ENCODE peak calls at places on chromosomes 16 and 17, in six cellular contexts. Z, R, C, D, T and V are unnamed samples.

GRCh38 chr16:72195609-72196008 is 23.7 kb upstream of the PMFBP1 start:
- DNase-seq in C (peak; percentile 78), R (peak; percentile 58), D (no peak), T (no peak), Z (no peak), V (no peak)

GRCh38 chr16:85699224-85699558 is 10.4 kb upstream of the GINS2 start:
- DNase-seq in Z (no peak), D (no peak), R (no peak), C (peak; percentile 58), T (no peak), V (no peak)

GRCh38 chr17:39339272-39339671 is 62.2 kb downstream of the FBXL20 start:
- DNase-seq in R (no peak), T (no peak), C (no peak), D (no peak), Z (no peak), V (no peak)

GRCh38 chr17:78979780-78980623 is at the start of gene LGALS3BP:
- DNase-seq in T (peak; percentile 63), D (peak; percentile 86), R (peak; percentile 97), C (peak; percentile 66), Z (peak; percentile 78), V (no peak)

GRCh38 chr16:47060596-47060995 is 83.1 kb downstream of the NETO2 start:
- DNase-seq in D (no peak), Z (no peak), C (no peak), T (no peak), R (no peak), V (no peak)

GRCh38 chr17:37567137-37567927 is 41.9 kb downstream of the SYNRG start:
- DNase-seq in D (no peak), T (no peak), R (no peak), C (no peak), Z (no peak), V (no peak)

GRCh38 chr16:11089504-11090124 is 145.2 kb downstream of the CLEC16A start:
- DNase-seq in D (peak; percentile 77), C (no peak), Z (peak; percentile 99), R (no peak), T (no peak), V (no peak)

GRCh38 chr16:68126395-68126794 is 41.2 kb downstream of the NFATC3 start:
- DNase-seq in C (no peak), D (no peak), R (no peak), T (no peak), Z (no peak), V (no peak)

GRCh38 chr17:41792835-41793748 is 6.6 kb upstream of the JUP start:
- DNase-seq in T (peak; percentile 97), R (peak; percentile 19), C (peak; percentile 31), Z (peak; percentile 60), D (peak; percentile 92), V (no peak)

GRCh38 chr16:56408379-56409098 is 16.8 kb downstream of the AMFR start:
- DNase-seq in T (no peak), C (no peak), Z (no peak), D (peak; percentile 54), R (no peak), V (no peak)

GRCh38 chr16:26569793-26570192 is 496.9 kb upstream of the C16orf82 start:
- DNase-seq in D (peak; percentile 48), Z (no peak), T (no peak), C (peak; percentile 64), R (no peak), V (peak; percentile 37)

DNA sequence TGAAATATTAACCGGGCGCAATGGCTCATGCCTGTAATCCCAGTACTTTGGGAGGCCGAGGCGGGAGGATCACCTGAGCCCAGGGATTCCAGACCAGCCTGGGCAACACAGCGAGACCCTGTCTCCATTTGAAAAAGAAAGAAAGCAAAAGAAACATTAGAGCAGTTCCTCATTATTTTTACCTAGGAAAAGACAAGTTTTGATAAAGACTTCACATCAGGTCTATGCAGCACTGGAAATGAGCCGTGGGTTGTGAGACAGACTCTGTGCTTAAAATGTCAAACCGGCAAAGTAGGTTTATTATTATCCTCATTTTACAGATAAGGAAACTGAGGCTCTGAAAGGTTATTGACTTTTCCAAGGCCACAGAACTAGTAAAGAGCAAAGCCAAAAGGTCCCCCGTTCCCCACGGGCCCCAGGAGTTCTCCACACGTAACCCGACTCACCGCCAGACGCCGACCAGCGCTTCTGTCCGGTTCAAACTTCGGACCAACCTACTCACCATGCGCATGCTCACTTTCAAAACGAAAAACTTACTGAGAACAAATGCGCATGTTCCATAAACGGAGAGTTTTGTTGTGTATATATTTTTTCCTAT is 393 bp downstream of the TUBD1 start:
- DNase-seq in R (no peak), T (no peak), D (no peak), C (no peak), Z (no peak), V (peak; percentile 33)
- H3K27ac ChIP-seq in R (peak overlapping the region; percentile 64), T (peak overlapping the region; percentile 78), D (peak overlapping the region; percentile 30), C (no peak overlapping the region), Z (peak overlapping the region; percentile 3), V (peak overlapping the region; percentile 49)

DNA sequence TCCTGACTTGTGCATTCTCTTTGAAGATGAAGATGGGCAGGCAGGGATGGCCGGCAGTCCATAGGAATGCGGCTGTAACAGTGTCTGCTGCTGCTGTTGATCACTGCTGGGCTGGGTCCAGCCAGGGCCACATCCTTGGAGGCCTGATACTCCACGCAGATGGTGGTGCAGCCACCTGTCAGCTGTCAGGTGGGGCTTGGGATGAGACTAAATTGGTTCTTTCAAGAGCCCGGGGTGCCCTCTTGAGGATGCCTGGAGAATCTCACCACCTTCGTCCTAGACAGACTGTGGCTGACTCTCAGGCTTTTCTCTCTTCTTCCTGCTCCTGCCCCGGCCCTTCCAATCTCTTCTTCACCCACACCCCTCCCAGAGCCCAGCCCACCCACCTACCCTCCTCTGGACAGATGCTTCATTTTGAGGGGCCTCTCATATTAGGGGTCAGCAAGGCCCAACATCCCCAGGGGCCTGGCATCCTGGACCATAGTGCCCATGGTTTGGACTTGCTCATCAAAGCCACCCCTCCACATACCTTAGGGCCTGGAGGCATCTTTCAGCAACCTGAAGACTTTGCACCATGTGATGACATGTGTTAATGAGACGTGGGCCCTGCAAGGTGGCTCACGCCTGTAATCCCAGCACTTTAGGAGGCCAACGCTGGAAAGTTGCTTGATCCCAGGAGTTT is 19.1 kb downstream of the OSBPL7 start:
- DNase-seq in D (peak; percentile 83), Z (peak; percentile 41), R (peak; percentile 90), C (peak; percentile 82), T (peak; percentile 52), V (peak; percentile 94)
- TF ChIP-seq CTCF in D (peak; percentile 64), Z (peak; percentile 58), R (peak; percentile 78), C (peak; percentile 66), T (peak; percentile 63), V (peak; percentile 90)

GRCh38 chr17:50634915-50635719 is 436 bp downstream of the ABCC3 start:
- DNase-seq in T (no peak), R (peak; percentile 85), C (peak; percentile 54), D (no peak), Z (no peak), V (no peak)
- H3K27me3 ChIP-seq in T (no peaks in the 10 kb centered on the region), R (no peaks in the 10 kb centered on the region), C (peaks cover 74% of the 10 kb centered on the region), D (peaks cover 29% of the 10 kb centered on the region), Z (peaks cover 5% of the 10 kb centered on the region), V (no peaks in the 10 kb centered on the region)

DNA sequence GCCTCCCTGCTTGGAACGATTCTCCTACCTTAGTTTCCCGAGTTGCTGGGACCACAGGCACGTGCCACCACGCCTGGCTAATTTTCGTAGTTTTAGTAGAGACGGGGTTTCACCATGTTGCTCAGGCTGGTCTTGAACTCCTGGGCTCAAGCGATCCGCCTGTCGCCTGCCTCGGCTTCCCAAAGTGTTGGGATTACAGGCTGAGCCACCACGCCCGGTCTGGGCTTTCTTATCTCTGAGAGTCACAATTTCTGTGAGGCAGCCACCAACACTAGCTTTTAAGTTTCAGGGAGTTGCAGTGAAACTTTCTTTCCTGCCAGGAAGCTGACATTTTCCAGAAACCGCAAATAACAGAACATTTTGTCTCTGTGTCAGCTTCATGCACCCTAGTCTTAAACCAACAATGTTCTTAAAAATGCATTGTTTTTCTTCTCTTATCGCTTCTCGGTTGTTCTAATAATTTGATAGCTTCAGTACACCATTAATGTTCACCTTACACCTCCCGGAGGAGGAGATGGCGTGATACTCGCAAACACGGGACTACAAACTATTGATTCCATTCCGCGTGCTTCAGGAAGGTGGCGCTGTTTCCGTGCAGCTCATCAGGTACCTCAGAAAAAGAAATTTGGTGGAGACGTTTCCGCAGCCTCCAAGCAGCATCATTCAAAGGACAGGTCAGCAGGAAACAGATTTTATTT is 7.4 kb upstream of the DHRS7B start:
- DNase-seq in R (peak; percentile 71), Z (peak; percentile 61), T (peak; percentile 59), D (peak; percentile 72), C (peak; percentile 73), V (peak; percentile 53)
- H3K27ac ChIP-seq in R (no peak overlapping the region), Z (no peak overlapping the region), T (no peak overlapping the region), D (peak overlapping the region; percentile 36), C (no peak overlapping the region), V (no peak overlapping the region)